ENCODE peak calls at places on chromosomes 13 and 19, in nine cellular contexts. One of them, this sample, is unnamed. For H3K36me3, the result is how much of the 10 kb centered on the place peaks cover.

GRCh38 chr13:48504606-48505369 is 28.1 kb downstream of the RCBTB2 start:
- DNase-seq in pancreas: no peak
- DNase-seq in breast epithelium: no peak
- DNase-seq in heart right ventricle: no peak
- DNase-seq in IMR-90: no peak
- DNase-seq in transverse colon: no peak
- DNase-seq in Panc1: no peak
- DNase-seq in mesendoderm: peak
- DNase-seq in kidney epithelial cell: no peak
- DNase-seq in this sample: peak

GRCh38 chr19:18466354-18466753 is 28.4 kb upstream of the ISYNA1 start:
- DNase-seq in kidney epithelial cell: no peak
- DNase-seq in pancreas: no peak
- DNase-seq in breast epithelium: no peak
- DNase-seq in mesendoderm: no peak
- DNase-seq in heart right ventricle: no peak
- DNase-seq in IMR-90: no peak
- DNase-seq in transverse colon: no peak
- DNase-seq in Panc1: no peak
- DNase-seq in this sample: no peak

GRCh38 chr19:48596679-48597465 is 9.7 kb upstream of the SPACA4 start:
- DNase-seq in mesendoderm: no peak
- DNase-seq in IMR-90: no peak
- DNase-seq in breast epithelium: no peak
- DNase-seq in Panc1: no peak
- DNase-seq in kidney epithelial cell: no peak
- DNase-seq in heart right ventricle: no peak
- DNase-seq in pancreas: no peak
- DNase-seq in transverse colon: no peak
- DNase-seq in this sample: no peak

GRCh38 chr13:33125821-33126570 is 109.8 kb downstream of the KL start:
- DNase-seq in transverse colon: no peak
- DNase-seq in breast epithelium: peak
- DNase-seq in heart right ventricle: peak
- DNase-seq in IMR-90: peak
- DNase-seq in Panc1: peak
- DNase-seq in kidney epithelial cell: peak
- DNase-seq in pancreas: peak
- DNase-seq in mesendoderm: peak
- DNase-seq in this sample: peak

GRCh38 chr19:40517248-40517647 is 50.4 kb downstream of the SPTBN4 start:
- DNase-seq in transverse colon: no peak
- DNase-seq in heart right ventricle: no peak
- DNase-seq in IMR-90: no peak
- DNase-seq in Panc1: no peak
- DNase-seq in breast epithelium: no peak
- DNase-seq in mesendoderm: no peak
- DNase-seq in pancreas: no peak
- DNase-seq in kidney epithelial cell: no peak
- DNase-seq in this sample: no peak

GRCh38 chr19:58386576-58387337 is at the start of gene RPS5:
- DNase-seq in transverse colon: peak
- DNase-seq in heart right ventricle: peak
- DNase-seq in kidney epithelial cell: peak
- DNase-seq in mesendoderm: peak
- DNase-seq in Panc1: peak
- DNase-seq in breast epithelium: peak
- DNase-seq in IMR-90: peak
- DNase-seq in pancreas: peak
- DNase-seq in this sample: peak

GRCh38 chr13:75481176-75482069 is 546 bp downstream of the TBC1D4 start:
- DNase-seq in IMR-90: no peak
- DNase-seq in heart right ventricle: peak
- DNase-seq in pancreas: peak
- DNase-seq in breast epithelium: no peak
- DNase-seq in kidney epithelial cell: no peak
- DNase-seq in transverse colon: peak
- DNase-seq in Panc1: no peak
- DNase-seq in mesendoderm: peak
- DNase-seq in this sample: peak

GRCh38 chr19:58228584-58229254 is at the start of gene ZNF544:
- DNase-seq in Panc1: no peak
- DNase-seq in mesendoderm: peak
- DNase-seq in transverse colon: peak
- DNase-seq in IMR-90: peak
- DNase-seq in pancreas: peak
- DNase-seq in kidney epithelial cell: peak
- DNase-seq in heart right ventricle: peak
- DNase-seq in breast epithelium: peak
- DNase-seq in this sample: peak

GRCh38 chr19:32675720-32676185 is at the start of gene RGS9BP:
- DNase-seq in mesendoderm: peak
- DNase-seq in breast epithelium: peak
- DNase-seq in pancreas: peak
- DNase-seq in Panc1: no peak
- DNase-seq in transverse colon: peak
- DNase-seq in heart right ventricle: peak
- DNase-seq in kidney epithelial cell: no peak
- DNase-seq in IMR-90: peak
- DNase-seq in this sample: peak

GRCh38 chr13:19982447-19983043 is 24.0 kb downstream of the ZMYM2 start:
- DNase-seq in heart right ventricle: no peak
- DNase-seq in IMR-90: no peak
- DNase-seq in breast epithelium: no peak
- DNase-seq in Panc1: no peak
- DNase-seq in mesendoderm: no peak
- DNase-seq in transverse colon: no peak
- DNase-seq in kidney epithelial cell: no peak
- DNase-seq in pancreas: no peak
- DNase-seq in this sample: no peak

GRCh38 chr13:19978830-19979437 is 20.4 kb downstream of the ZMYM2 start:
- DNase-seq in heart right ventricle: no peak
- DNase-seq in kidney epithelial cell: no peak
- DNase-seq in pancreas: no peak
- DNase-seq in breast epithelium: no peak
- DNase-seq in mesendoderm: no peak
- DNase-seq in Panc1: no peak
- DNase-seq in transverse colon: no peak
- DNase-seq in IMR-90: no peak
- DNase-seq in this sample: no peak

GRCh38 chr13:19985219-19985556 is 26.7 kb downstream of the ZMYM2 start:
- DNase-seq in breast epithelium: no peak
- DNase-seq in transverse colon: no peak
- DNase-seq in heart right ventricle: no peak
- DNase-seq in IMR-90: no peak
- DNase-seq in mesendoderm: no peak
- DNase-seq in kidney epithelial cell: no peak
- DNase-seq in pancreas: no peak
- DNase-seq in Panc1: no peak
- DNase-seq in this sample: peak

GRCh38 chr13:19984430-19985218 is 26.1 kb downstream of the ZMYM2 start:
- DNase-seq in IMR-90: peak
- DNase-seq in kidney epithelial cell: peak
- DNase-seq in Panc1: peak
- DNase-seq in pancreas: no peak
- DNase-seq in transverse colon: no peak
- DNase-seq in heart right ventricle: no peak
- DNase-seq in mesendoderm: peak
- DNase-seq in breast epithelium: no peak
- DNase-seq in this sample: no peak

DNA sequence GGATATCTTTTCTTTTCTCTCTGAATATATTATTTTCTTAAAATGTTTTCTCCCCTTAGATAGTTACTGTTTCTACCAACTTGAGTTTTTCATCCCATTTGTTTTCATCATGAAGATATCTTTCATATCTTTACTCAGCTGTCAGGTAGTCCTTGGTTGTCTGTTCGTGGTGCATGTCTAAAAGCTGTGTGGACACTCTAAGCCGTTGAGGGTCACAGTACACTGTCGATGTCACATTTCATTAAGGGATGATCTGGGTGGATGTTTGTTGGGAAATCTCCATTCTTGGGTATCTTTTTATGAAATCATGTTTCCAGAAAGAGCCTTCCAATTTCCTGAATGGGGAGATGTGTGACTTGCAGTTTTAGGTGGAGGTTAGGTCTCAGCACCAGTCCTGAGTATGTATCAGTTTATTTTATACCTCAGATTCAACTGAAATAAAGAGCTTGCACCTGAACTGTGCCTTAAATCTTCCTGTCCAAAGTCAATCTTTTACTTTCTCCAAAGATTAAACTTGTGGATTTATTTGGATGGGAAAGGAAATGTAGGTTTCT is 23.2 kb downstream of the ZMYM2 start:
- DNase-seq in mesendoderm: no peak
- DNase-seq in kidney epithelial cell: no peak
- DNase-seq in pancreas: no peak
- DNase-seq in breast epithelium: no peak
- DNase-seq in Panc1: no peak
- DNase-seq in transverse colon: no peak
- DNase-seq in IMR-90: no peak
- DNase-seq in heart right ventricle: no peak
- DNase-seq in this sample: no peak
- H3K36me3 ChIP-seq in mesendoderm: under half
- H3K36me3 ChIP-seq in kidney epithelial cell: under half
- H3K36me3 ChIP-seq in pancreas: under half
- H3K36me3 ChIP-seq in breast epithelium: under half
- H3K36me3 ChIP-seq in Panc1: under half
- H3K36me3 ChIP-seq in transverse colon: under half
- H3K36me3 ChIP-seq in IMR-90: under half
- H3K36me3 ChIP-seq in heart right ventricle: under half
- H3K36me3 ChIP-seq in this sample: half or more

GRCh38 chr13:110282316-110282841 is 24.6 kb downstream of the COL4A1 start:
- DNase-seq in Panc1: no peak
- DNase-seq in IMR-90: no peak
- DNase-seq in kidney epithelial cell: no peak
- DNase-seq in heart right ventricle: no peak
- DNase-seq in pancreas: no peak
- DNase-seq in mesendoderm: no peak
- DNase-seq in transverse colon: no peak
- DNase-seq in breast epithelium: no peak
- DNase-seq in this sample: no peak

GRCh38 chr13:110281736-110282135 is 25.2 kb downstream of the COL4A1 start:
- DNase-seq in pancreas: no peak
- DNase-seq in heart right ventricle: no peak
- DNase-seq in kidney epithelial cell: no peak
- DNase-seq in IMR-90: no peak
- DNase-seq in breast epithelium: no peak
- DNase-seq in mesendoderm: no peak
- DNase-seq in Panc1: no peak
- DNase-seq in transverse colon: no peak
- DNase-seq in this sample: no peak

GRCh38 chr13:110279684-110280083 is 27.3 kb downstream of the COL4A1 start:
- DNase-seq in breast epithelium: no peak
- DNase-seq in pancreas: no peak
- DNase-seq in transverse colon: no peak
- DNase-seq in kidney epithelial cell: no peak
- DNase-seq in heart right ventricle: no peak
- DNase-seq in IMR-90: no peak
- DNase-seq in mesendoderm: no peak
- DNase-seq in Panc1: no peak
- DNase-seq in this sample: no peak

GRCh38 chr13:110280231-110280813 is 26.6 kb downstream of the COL4A1 start:
- DNase-seq in kidney epithelial cell: no peak
- DNase-seq in Panc1: no peak
- DNase-seq in IMR-90: no peak
- DNase-seq in heart right ventricle: no peak
- DNase-seq in breast epithelium: no peak
- DNase-seq in mesendoderm: no peak
- DNase-seq in pancreas: no peak
- DNase-seq in transverse colon: no peak
- DNase-seq in this sample: no peak

DNA sequence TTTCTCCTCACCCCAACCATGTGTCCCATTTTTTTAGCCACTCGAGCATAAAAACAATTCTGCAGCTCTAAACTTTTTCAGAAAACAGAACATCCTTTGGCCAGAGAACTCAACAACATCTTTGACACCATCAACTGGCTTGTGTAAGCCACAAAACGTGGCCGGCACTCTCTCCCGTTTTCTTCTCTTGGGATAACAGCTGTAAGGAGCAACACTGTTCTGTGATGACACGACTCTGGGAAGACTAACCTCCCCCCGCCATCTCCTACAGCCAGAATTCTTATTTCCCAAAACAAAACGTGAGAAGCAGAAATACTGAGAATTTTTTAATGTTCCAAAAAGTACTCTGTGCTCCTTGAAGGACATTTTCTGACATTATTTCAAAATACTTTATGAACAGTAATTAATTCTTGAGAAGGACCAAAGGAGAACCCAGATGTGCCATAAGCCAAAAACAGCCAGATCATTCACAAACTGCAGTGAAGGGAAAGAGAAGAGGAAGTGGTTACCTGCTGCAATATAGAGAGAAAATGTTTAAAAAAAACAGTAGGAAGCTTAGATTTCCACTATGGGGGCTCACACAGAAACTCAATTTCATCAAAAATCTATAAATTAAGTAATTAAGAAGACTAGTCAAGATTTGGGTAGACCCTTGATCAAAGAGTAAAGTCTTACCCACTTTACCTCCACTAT is 25.8 kb downstream of the COL4A1 start:
- DNase-seq in transverse colon: peak
- DNase-seq in kidney epithelial cell: no peak
- DNase-seq in pancreas: no peak
- DNase-seq in breast epithelium: no peak
- DNase-seq in Panc1: no peak
- DNase-seq in IMR-90: no peak
- DNase-seq in heart right ventricle: no peak
- DNase-seq in mesendoderm: no peak
- DNase-seq in this sample: no peak
- H3K36me3 ChIP-seq in transverse colon: under half
- H3K36me3 ChIP-seq in kidney epithelial cell: under half
- H3K36me3 ChIP-seq in pancreas: under half
- H3K36me3 ChIP-seq in breast epithelium: under half
- H3K36me3 ChIP-seq in Panc1: under half
- H3K36me3 ChIP-seq in IMR-90: under half
- H3K36me3 ChIP-seq in heart right ventricle: under half
- H3K36me3 ChIP-seq in mesendoderm: under half
- H3K36me3 ChIP-seq in this sample: half or more

GRCh38 chr19:2431318-2432055 is 4.1 kb upstream of the TIMM13 start:
- DNase-seq in kidney epithelial cell: no peak
- DNase-seq in Panc1: no peak
- DNase-seq in IMR-90: no peak
- DNase-seq in mesendoderm: no peak
- DNase-seq in transverse colon: no peak
- DNase-seq in pancreas: no peak
- DNase-seq in heart right ventricle: no peak
- DNase-seq in breast epithelium: no peak
- DNase-seq in this sample: no peak
- H3K36me3 ChIP-seq in kidney epithelial cell: under half
- H3K36me3 ChIP-seq in Panc1: under half
- H3K36me3 ChIP-seq in IMR-90: under half
- H3K36me3 ChIP-seq in mesendoderm: under half
- H3K36me3 ChIP-seq in transverse colon: under half
- H3K36me3 ChIP-seq in pancreas: under half
- H3K36me3 ChIP-seq in heart right ventricle: under half
- H3K36me3 ChIP-seq in breast epithelium: under half
- H3K36me3 ChIP-seq in this sample: under half

DNA sequence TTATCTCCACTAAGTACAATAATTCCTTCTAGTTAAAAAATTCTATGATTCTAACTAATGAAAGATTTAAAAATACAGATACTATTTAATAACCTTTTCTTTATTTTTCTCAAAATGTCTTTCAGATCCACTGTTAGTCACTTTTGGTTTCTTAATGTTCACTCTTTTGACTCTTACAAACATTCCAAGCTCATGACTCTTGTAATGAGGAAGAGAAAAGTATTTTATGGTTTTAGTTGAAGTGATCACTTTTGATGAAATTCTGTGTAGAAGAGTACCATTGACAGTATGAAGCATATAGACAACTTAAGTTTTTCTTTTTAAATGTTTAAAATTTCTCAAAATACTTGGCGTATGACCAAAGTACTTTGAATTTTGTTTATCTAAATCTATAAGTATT is 27.8 kb downstream of the COG3 start:
- DNase-seq in mesendoderm: no peak
- DNase-seq in heart right ventricle: no peak
- DNase-seq in transverse colon: no peak
- DNase-seq in pancreas: no peak
- DNase-seq in Panc1: no peak
- DNase-seq in IMR-90: peak
- DNase-seq in kidney epithelial cell: no peak
- DNase-seq in breast epithelium: no peak
- DNase-seq in this sample: no peak
- H3K36me3 ChIP-seq in mesendoderm: under half
- H3K36me3 ChIP-seq in heart right ventricle: under half
- H3K36me3 ChIP-seq in transverse colon: under half
- H3K36me3 ChIP-seq in pancreas: under half
- H3K36me3 ChIP-seq in Panc1: under half
- H3K36me3 ChIP-seq in IMR-90: under half
- H3K36me3 ChIP-seq in kidney epithelial cell: under half
- H3K36me3 ChIP-seq in breast epithelium: under half
- H3K36me3 ChIP-seq in this sample: half or more

This sample was measured in endodermal cell.